ENCODE peak calls at places on chromosomes 12 and 14, in five cellular contexts. M is AML-193, V is T-helper 17 cell, U is G401, W is Right ventricle myocardium superior. E is an unnamed sample.
A peak's percentile ranks its signal among the peaks of the same experiment; 100 is the strongest.

GRCh38 chr12:93618891-93619410 is 46.5 kb downstream of the SOCS2 start:
- DNase-seq in M (no peak), V (no peak), U (no peak), W (no peak), E (no peak)

GRCh38 chr12:80059875-80060274 is 39.5 kb upstream of the OTOGL start:
- DNase-seq in M (no peak), V (no peak), U (no peak), W (no peak), E (no peak)

GRCh38 chr14:104957146-104958113 is 20.7 kb downstream of the AHNAK2 start:
- DNase-seq in M (no peak), V (no peak), U (no peak), W (peak; percentile 33), E (no peak)

GRCh38 chr12:8629486-8630033 is 16.9 kb upstream of the AICDA start:
- DNase-seq in M (no peak), V (no peak), U (no peak), W (no peak), E (no peak)

GRCh38 chr12:119914666-119915065 is 37.5 kb upstream of the CIT start:
- DNase-seq in M (no peak), V (no peak), U (no peak), W (no peak), E (no peak)

GRCh38 chr12:92503029-92503931 is 199.5 kb upstream of the PLEKHG7 start:
- DNase-seq in M (no peak), V (no peak), U (peak; percentile 80), W (peak; percentile 47), E (no peak)

GRCh38 chr12:105107176-105107496 is 395 bp upstream of the WASHC4 start:
- DNase-seq in M (peak; percentile 49), V (no peak), U (peak; percentile 75), W (no peak), E (no peak)

GRCh38 chr14:21476526-21476924 is 234 bp downstream of the RAB2B start:
- DNase-seq in M (peak; percentile 46), V (no peak), U (no peak), W (peak; percentile 90), E (peak; percentile 82)

GRCh38 chr12:113103756-113104450 is 31.7 kb downstream of the RASAL1 start:
- DNase-seq in M (no peak), V (peak; percentile 57), U (peak; percentile 39), W (no peak), E (peak; percentile 74)

GRCh38 chr12:64549108-64549507 is 61.2 kb upstream of the RASSF3 start:
- DNase-seq in M (no peak), V (no peak), U (no peak), W (no peak), E (no peak)

GRCh38 chr12:9347328-9348127 is 139.3 kb upstream of the PZP start:
- DNase-seq in M (no peak), V (no peak), U (no peak), W (no peak), E (no peak)

GRCh38 chr12:19402211-19402610 is 37.1 kb upstream of the AEBP2 start:
- DNase-seq in M (no peak), V (no peak), U (no peak), W (no peak), E (no peak)

GRCh38 chr14:69580009-69580577 is 5.4 kb upstream of the CCDC177 start:
- DNase-seq in M (peak; percentile 8), V (no peak), U (no peak), W (no peak), E (no peak)

GRCh38 chr14:101350710-101351109 is 210.6 kb upstream of the DIO3 start:
- DNase-seq in M (no peak), V (no peak), U (no peak), W (no peak), E (no peak)

GRCh38 chr12:44019118-44019517 is 183.2 kb downstream of the TMEM117 start:
- DNase-seq in M (no peak), V (no peak), U (no peak), W (no peak), E (no peak)

GRCh38 chr14:55473786-55474185 is 33.4 kb upstream of the TBPL2 start:
- DNase-seq in M (no peak), V (no peak), U (no peak), W (no peak), E (no peak)

GRCh38 chr14:89750909-89751502 is 203.5 kb downstream of the EFCAB11 start:
- DNase-seq in M (no peak), V (no peak), U (no peak), W (no peak), E (no peak)

GRCh38 chr12:67816269-67816668 is 167.7 kb downstream of the DYRK2 start:
- DNase-seq in M (no peak), V (no peak), U (no peak), W (no peak), E (no peak)

GRCh38 chr14:82725188-82725587 is 1191.5 kb upstream of the SEL1L start:
- DNase-seq in M (no peak), V (no peak), U (no peak), W (no peak), E (no peak)

GRCh38 chr12:47022296-47022695 is 57.1 kb upstream of the PCED1B start:
- DNase-seq in M (no peak), V (no peak), U (no peak), W (no peak), E (no peak)

GRCh38 chr14:92897922-92898599 is 24.9 kb upstream of the CHGA start:
- DNase-seq in M (no peak), V (no peak), U (no peak), W (no peak), E (peak; percentile 34)

GRCh38 chr12:47900480-47901129 is 4.2 kb downstream of the VDR start:
- DNase-seq in M (peak; percentile 35), V (no peak), U (no peak), W (no peak), E (no peak)

GRCh38 chr14:95500201-95500681 is 16.2 kb downstream of the SYNE3 start:
- DNase-seq in M (no peak), V (no peak), U (no peak), W (peak; percentile 60), E (no peak)

GRCh38 chr12:78034025-78034424 is 203.3 kb downstream of the NAV3 start:
- DNase-seq in M (peak; percentile 91), V (no peak), U (no peak), W (no peak), E (no peak)

GRCh38 chr12:14327717-14328116 is 37.8 kb upstream of the ATF7IP start:
- DNase-seq in M (peak; percentile 66), V (no peak), U (no peak), W (no peak), E (no peak)

GRCh38 chr14:36424478-36425102 is 95.4 kb downstream of the NKX2-1 start:
- DNase-seq in M (no peak), V (no peak), U (peak; percentile 60), W (no peak), E (no peak)